ENCODE peak calls at places on chromosomes 13 and 19, in ten cellular contexts. Q, J, Z, O, S, H, X, A, K and Y are unnamed samples.

GRCh38 chr19:40521276-40521675 is 54.5 kb downstream of the SPTBN4 start:
- DNase-seq in J (no peak), S (peak; percentile 44), Z (peak; percentile 23), X (no peak), H (peak; percentile 43), O (no peak), Q (peak; percentile 55), A (no peak), K (no peak), Y (no peak)

GRCh38 chr19:33462112-33462726 is 59.4 kb downstream of the PEPD start:
- DNase-seq in X (no peak), Q (no peak), K (no peak), A (no peak), O (peak; percentile 56), H (no peak), J (peak; percentile 40), S (no peak), Z (no peak), Y (no peak)

GRCh38 chr13:97185291-97185690 is 36.8 kb upstream of the MBNL2 start:
- DNase-seq in K (no peak), A (peak; percentile 78), X (no peak), H (no peak), S (no peak), Q (peak; percentile 2), J (no peak), Z (no peak), O (no peak), Y (no peak)

GRCh38 chr19:34994286-34994642 is 5.9 kb upstream of the GRAMD1A start:
- DNase-seq in J (no peak), Z (no peak), S (no peak), X (no peak), H (no peak), K (no peak), O (peak; percentile 71), Q (no peak), A (no peak), Y (no peak)

GRCh38 chr19:3323026-3323425 is 43.4 kb upstream of the NFIC start:
- DNase-seq in S (no peak), X (no peak), K (no peak), H (no peak), Q (no peak), A (no peak), Z (no peak), J (no peak), O (no peak), Y (no peak)

GRCh38 chr19:1189419-1189818 is 15.4 kb upstream of the SBNO2 start:
- DNase-seq in O (no peak), S (no peak), Q (no peak), J (no peak), X (no peak), Z (no peak), H (no peak), A (peak; percentile 89), K (peak; percentile 87), Y (no peak)

GRCh38 chr19:2412449-2412848 is 14.9 kb downstream of the TIMM13 start:
- DNase-seq in S (no peak), X (no peak), J (no peak), A (no peak), Q (no peak), O (no peak), Z (no peak), H (no peak), K (no peak), Y (no peak)

GRCh38 chr13:21849323-21849722 is 178.4 kb downstream of the FGF9 start:
- DNase-seq in J (no peak), S (peak; percentile 6), K (no peak), A (peak; percentile 74), O (no peak), H (peak; percentile 24), X (no peak), Q (peak; percentile 3), Z (peak; percentile 3), Y (no peak)

GRCh38 chr13:78022164-78022877 is 103.7 kb upstream of the EDNRB start:
- DNase-seq in Q (peak; percentile 61), S (peak; percentile 58), O (peak; percentile 76), J (no peak), A (peak; percentile 54), Z (peak; percentile 64), H (peak; percentile 35), K (no peak), X (peak; percentile 19), Y (peak; percentile 11)

GRCh38 chr13:60012503-60012902 is 151.2 kb downstream of the DIAPH3 start:
- DNase-seq in J (no peak), O (no peak), X (peak; percentile 56), Z (no peak), Q (no peak), S (no peak), A (peak; percentile 23), K (peak; percentile 55), H (no peak), Y (no peak)

GRCh38 chr19:53824134-53824611 is at the start of gene NLRP12:
- DNase-seq in H (no peak), Z (no peak), K (no peak), Q (no peak), J (no peak), O (peak; percentile 86), A (peak; percentile 54), X (no peak), S (no peak), Y (no peak)

DNA sequence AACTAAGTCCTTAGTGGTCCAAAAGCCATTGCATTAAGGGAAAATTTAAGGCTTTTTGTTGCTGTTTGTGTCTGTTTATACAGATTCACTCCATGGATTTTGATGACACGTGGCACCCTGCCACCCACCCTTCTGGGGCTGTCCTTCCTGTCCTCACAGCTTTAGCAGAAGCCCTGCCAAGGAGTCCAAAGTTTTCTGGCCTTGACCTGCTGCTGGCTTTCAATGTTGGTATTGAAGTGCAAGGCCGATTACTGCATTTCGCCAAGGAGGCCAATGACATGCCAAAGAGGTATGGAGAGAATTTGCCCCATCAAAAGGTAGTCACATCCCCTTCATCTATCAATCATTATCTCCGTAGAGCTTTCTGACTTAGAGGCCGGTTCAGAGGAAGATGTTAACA is 6.9 kb downstream of the ACOD1 start:
- DNase-seq in S (no peak), A (no peak), X (no peak), Q (no peak), J (no peak), Z (no peak), O (no peak), H (no peak), K (no peak), Y (no peak)
- H3K4me3 ChIP-seq in S (no peak overlapping the region), A (no peak overlapping the region), X (no peak overlapping the region), Q (no peak overlapping the region), J (no peak overlapping the region), Z (no peak overlapping the region), O (no peak overlapping the region), H (no peak overlapping the region), K (no peak overlapping the region), Y (no peak overlapping the region)

GRCh38 chr13:31045621-31046081 is 113.2 kb downstream of the TEX26 start:
- DNase-seq in Z (peak; percentile 100), K (peak; percentile 57), Q (peak; percentile 92), H (peak; percentile 89), A (peak; percentile 90), S (peak; percentile 93), X (peak; percentile 86), O (no peak), J (peak; percentile 75), Y (peak; percentile 63)

GRCh38 chr13:31043891-31044657 is 111.6 kb downstream of the TEX26 start:
- DNase-seq in K (peak; percentile 78), H (peak; percentile 70), X (peak; percentile 89), Z (peak; percentile 83), Q (peak; percentile 86), O (peak; percentile 93), A (peak; percentile 89), S (peak; percentile 82), J (peak; percentile 86), Y (peak; percentile 70)

GRCh38 chr13:31044658-31045620 is 112.5 kb downstream of the TEX26 start:
- DNase-seq in S (no peak), A (peak; percentile 83), O (no peak), K (no peak), X (peak; percentile 44), H (no peak), Z (peak; percentile 21), Q (no peak), J (no peak), Y (no peak)

GRCh38 chr13:31042084-31042483 is 109.6 kb downstream of the TEX26 start:
- DNase-seq in S (no peak), Q (no peak), A (no peak), J (no peak), H (no peak), X (no peak), Z (no peak), O (no peak), K (no peak), Y (no peak)

GRCh38 chr13:31042501-31043165 is 110.2 kb downstream of the TEX26 start:
- DNase-seq in O (no peak), X (no peak), A (no peak), H (no peak), Z (no peak), Q (no peak), J (no peak), S (no peak), K (no peak), Y (no peak)
- H3K4me3 ChIP-seq in O (no peak overlapping the region), X (no peak overlapping the region), A (no peak overlapping the region), H (no peak overlapping the region), Z (no peak overlapping the region), Q (no peak overlapping the region), J (no peak overlapping the region), S (no peak overlapping the region), K (no peak overlapping the region), Y (no peak overlapping the region)

GRCh38 chr13:93736111-93736510 is 509.5 kb downstream of the GPC6 start:
- DNase-seq in H (peak; percentile 13), A (no peak), Z (no peak), O (no peak), S (peak; percentile 51), X (no peak), Q (peak; percentile 37), J (no peak), K (no peak), Y (no peak)

GRCh38 chr13:93729383-93729782 is 502.8 kb downstream of the GPC6 start:
- DNase-seq in A (no peak), H (no peak), Z (no peak), O (no peak), K (no peak), X (no peak), Q (no peak), J (no peak), S (no peak), Y (no peak)

GRCh38 chr13:93727301-93728141 is 500.9 kb downstream of the GPC6 start:
- DNase-seq in K (no peak), Q (peak; percentile 53), S (peak; percentile 64), H (peak; percentile 77), J (no peak), A (peak; percentile 16), X (no peak), O (no peak), Z (peak; percentile 59), Y (peak; percentile 31)

GRCh38 chr13:93726173-93727019 is 499.8 kb downstream of the GPC6 start:
- DNase-seq in J (no peak), Q (peak; percentile 70), O (no peak), Z (no peak), S (peak; percentile 49), A (peak; percentile 25), H (peak; percentile 25), K (no peak), X (no peak), Y (no peak)

GRCh38 chr13:93730780-93731179 is 504.2 kb downstream of the GPC6 start:
- DNase-seq in O (no peak), Q (no peak), K (no peak), S (no peak), H (peak; percentile 11), J (no peak), X (no peak), Z (no peak), A (no peak), Y (no peak)
- H3K4me3 ChIP-seq in O (no peak overlapping the region), Q (no peak overlapping the region), K (no peak overlapping the region), S (no peak overlapping the region), H (no peak overlapping the region), J (no peak overlapping the region), X (no peak overlapping the region), Z (no peak overlapping the region), A (no peak overlapping the region), Y (no peak overlapping the region)

GRCh38 chr19:10037367-10037766 is 24.1 kb downstream of the RDH8 start:
- DNase-seq in J (no peak), X (peak; percentile 64), Q (no peak), K (no peak), A (no peak), H (no peak), O (no peak), Z (no peak), S (no peak), Y (no peak)
- H3K4me3 ChIP-seq in J (no peak overlapping the region), X (no peak overlapping the region), Q (no peak overlapping the region), K (no peak overlapping the region), A (no peak overlapping the region), H (no peak overlapping the region), O (no peak overlapping the region), Z (no peak overlapping the region), S (no peak overlapping the region), Y (no peak overlapping the region)